ENCODE peak calls at places on chromosome 19, in four cellular contexts. X, Z, R and T are unnamed samples.
A peak's percentile ranks its signal among the peaks of the same experiment; 100 is the strongest.

GRCh38 chr19:51460164-51460992 is 2.1 kb upstream of the SIGLEC8 start:
- DNase-seq in Z (peak; percentile 20), X (no peak), R (no peak), T (peak; percentile 56)

GRCh38 chr19:1377176-1377964 is 6.3 kb upstream of the NDUFS7 start:
- DNase-seq in Z (no peak), X (no peak), R (no peak), T (no peak)

GRCh38 chr19:7862413-7862951 is 11.7 kb downstream of the PRR36 start:
- DNase-seq in R (no peak), X (peak; percentile 57), Z (no peak), T (peak; percentile 92)

GRCh38 chr19:1975081-1975480 is 34.1 kb downstream of the CSNK1G2 start:
- DNase-seq in R (no peak), Z (no peak), X (no peak), T (no peak)

GRCh38 chr19:42293539-42293938 is 8.4 kb upstream of the PRR19 start:
- DNase-seq in R (no peak), Z (no peak), X (no peak), T (no peak)

GRCh38 chr19:28497137-28497536 is 715.8 kb downstream of the UQCRFS1 start:
- DNase-seq in Z (peak; percentile 1), X (no peak), R (no peak), T (no peak)

GRCh38 chr19:35099897-35100275 is 15.7 kb upstream of the FXYD3 start:
- DNase-seq in X (no peak), Z (no peak), R (no peak), T (no peak)

GRCh38 chr19:50607388-50607787 is 32.3 kb downstream of the SYT3 start:
- DNase-seq in Z (no peak), R (no peak), X (no peak), T (no peak)

GRCh38 chr19:42402376-42403116 is 12.4 kb upstream of the CNFN start:
- DNase-seq in R (no peak), Z (no peak), X (no peak), T (no peak)

GRCh38 chr19:9043524-9043923 is 33.3 kb upstream of the MUC16 start:
- DNase-seq in Z (peak; percentile 72), R (no peak), X (no peak), T (peak; percentile 38)

GRCh38 chr19:45664575-45664974 is 3.4 kb upstream of the GIPR start:
- DNase-seq in Z (no peak), X (no peak), R (no peak), T (no peak)

GRCh38 chr19:29697523-29698261 is 17.4 kb downstream of the C19orf12 start:
- DNase-seq in Z (no peak), X (no peak), R (no peak), T (no peak)
- H3K27ac ChIP-seq in Z (no peak overlapping the region), X (no peak overlapping the region), R (no peak overlapping the region), T (no peak overlapping the region)

GRCh38 chr19:49061445-49061844 is 3.2 kb downstream of the NTF4 start:
- DNase-seq in Z (no peak), X (no peak), R (no peak), T (no peak)

GRCh38 chr19:49061000-49061399 is 3.5 kb upstream of the CGB7 start:
- DNase-seq in R (no peak), Z (no peak), X (no peak), T (no peak)

GRCh38 chr19:49064768-49065611 is at the start of gene NTF4:
- DNase-seq in Z (peak; percentile 23), R (no peak), X (no peak), T (peak; percentile 76)

GRCh38 chr19:49065905-49066512 is 1.4 kb upstream of the NTF4 start:
- DNase-seq in X (no peak), Z (no peak), R (no peak), T (peak; percentile 38)

DNA sequence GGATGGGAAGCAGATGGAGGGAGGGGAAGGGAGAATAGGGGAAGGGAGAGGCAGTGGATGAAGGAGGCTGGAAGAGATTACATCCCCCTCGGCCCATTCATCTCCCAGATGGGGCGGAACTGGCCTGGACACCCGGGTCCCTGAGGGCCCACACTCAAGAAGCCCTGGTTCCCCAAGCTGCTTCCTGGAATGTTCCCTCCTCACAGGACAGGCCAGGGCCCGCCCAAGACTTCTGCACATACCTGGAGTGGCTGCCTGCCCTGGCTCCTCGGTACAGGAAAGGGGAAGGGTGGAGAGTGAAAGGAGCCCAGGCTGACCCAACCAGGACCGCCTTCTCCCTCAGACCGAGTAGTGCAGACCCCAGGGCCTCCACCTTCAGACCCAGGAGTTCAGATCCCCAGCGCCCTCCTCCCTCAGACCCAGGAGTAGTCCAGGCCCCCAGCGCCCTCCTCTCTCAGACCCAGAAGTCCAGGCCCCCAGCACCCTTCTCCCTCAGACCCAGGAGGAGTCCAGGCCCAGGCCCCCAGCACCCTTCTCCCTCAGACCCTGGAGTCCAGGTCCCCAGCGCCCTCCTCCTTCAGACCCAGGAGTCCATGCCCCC is 489 bp downstream of the NTF4 start:
- DNase-seq in R (no peak), X (no peak), Z (no peak), T (peak; percentile 29)
- H3K27ac ChIP-seq in R (no peak overlapping the region), X (no peak overlapping the region), Z (no peak overlapping the region), T (no peak overlapping the region)

DNA sequence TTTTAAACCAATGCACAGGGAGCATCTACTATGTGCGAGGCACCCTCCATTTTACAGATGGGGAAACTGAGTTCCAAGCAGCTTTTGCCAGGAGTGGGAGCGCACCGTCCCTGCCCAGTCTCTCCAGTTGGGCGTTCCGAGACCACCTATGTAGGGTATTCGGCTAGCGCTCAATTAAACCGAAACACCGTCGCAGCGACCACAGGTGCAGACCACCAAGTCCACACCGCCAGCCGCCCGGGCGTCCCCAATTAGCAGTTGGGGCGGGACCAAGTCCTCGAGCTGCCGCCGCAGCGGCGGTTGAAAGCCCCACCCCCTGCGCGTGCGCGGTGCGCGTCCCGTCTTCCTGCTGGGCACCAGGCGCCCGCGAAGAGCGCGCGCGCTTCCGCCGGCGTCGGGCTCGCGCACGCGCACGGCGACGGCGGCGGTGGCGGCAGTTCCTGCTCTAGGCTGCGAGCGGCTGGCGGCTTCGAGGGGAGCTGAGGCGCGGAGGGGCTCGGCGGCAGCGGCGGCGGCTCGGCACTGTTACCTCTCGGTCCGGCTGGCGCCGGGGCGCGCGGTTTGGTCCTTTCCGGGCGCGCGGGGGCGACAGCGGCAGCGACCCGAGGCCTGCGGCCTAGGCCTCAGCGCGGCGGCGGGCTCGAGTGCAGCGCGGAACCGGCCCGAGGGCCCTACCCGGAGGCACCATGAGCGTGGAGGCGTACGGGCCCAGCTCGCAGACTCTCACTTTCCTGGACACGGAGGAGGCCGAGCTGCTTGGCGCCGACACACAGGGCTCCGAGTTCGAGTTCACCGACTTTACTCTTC is at the start of gene UPF1:
- DNase-seq in Z (peak; percentile 96), X (peak; percentile 96), R (peak; percentile 47), T (peak; percentile 95)
- H3K27ac ChIP-seq in Z (peak within 1 kb of the TSS; percentile 39), X (peak within 1 kb of the TSS; percentile 78), R (peak within 1 kb of the TSS; percentile 65), T (peak within 1 kb of the TSS; percentile 76)

DNA sequence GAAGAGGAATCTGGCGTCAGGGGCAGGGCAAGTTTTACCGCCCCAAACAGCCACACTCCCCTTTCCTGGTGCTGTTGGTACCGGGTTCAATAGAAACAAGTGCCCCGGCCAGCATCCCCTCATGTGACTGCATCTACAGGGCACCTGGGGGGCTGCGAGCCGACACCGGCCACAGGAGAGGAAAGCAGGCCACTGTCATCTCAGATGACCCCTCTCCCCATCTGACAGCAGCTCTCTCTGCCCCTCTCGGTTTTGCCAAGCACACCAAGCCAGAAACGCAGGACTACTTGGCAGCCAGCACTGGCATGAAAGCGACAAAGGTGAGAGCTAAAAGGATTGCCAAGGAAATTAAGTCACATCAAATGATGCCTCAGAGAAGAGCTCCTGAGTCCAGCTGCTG is 37.1 kb downstream of the MLLT1 start:
- DNase-seq in X (no peak), R (no peak), Z (no peak), T (no peak)
- H3K27ac ChIP-seq in X (no peak overlapping the region), R (no peak overlapping the region), Z (no peak overlapping the region), T (no peak overlapping the region)

DNA sequence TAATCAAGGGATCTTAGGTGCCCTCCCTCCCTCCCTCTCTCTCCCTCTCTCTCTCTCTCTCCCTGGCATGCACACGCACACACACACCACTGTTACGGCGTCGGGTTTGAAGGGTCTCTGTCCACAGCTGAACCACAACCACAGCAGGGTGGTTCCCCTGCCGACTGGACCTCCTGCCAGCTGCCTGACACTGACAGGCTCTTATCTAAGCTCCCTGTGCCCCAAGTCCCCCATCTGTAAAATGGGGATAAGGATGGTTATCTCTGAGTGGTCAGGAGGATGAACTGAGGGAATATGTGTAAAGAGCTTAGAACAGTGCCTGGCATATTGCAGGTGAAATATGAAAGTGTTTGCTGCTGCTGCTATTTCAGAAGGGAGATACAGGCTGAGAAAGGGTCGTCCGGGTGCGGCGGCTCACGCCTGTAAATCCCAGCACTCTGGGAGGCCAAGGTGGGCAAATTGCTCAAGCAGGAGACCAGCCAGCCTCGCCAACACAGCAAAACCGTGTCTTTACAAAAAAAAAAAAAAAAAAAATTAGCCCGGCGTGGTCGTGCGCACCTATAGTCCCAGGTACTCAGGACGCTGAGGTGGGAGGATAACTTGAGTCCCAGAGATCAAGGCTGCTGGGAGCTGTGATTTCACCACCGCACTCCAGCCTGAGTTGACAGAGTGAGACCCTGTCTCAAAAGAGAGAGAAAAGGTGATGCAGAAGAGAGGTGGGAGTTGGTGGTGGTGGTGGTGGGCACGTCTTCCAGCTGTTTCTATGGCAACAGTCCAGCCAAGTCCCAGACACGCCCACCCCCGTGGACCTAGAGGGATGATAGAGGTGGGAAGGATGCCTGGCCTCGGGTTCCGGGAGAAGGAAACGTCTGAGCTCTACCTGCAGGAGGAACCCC is 972 bp upstream of the SHISA7 start:
- DNase-seq in X (no peak), Z (no peak), R (no peak), T (no peak)
- H3K27ac ChIP-seq in X (no peak overlapping the region), Z (no peak overlapping the region), R (no peak overlapping the region), T (no peak overlapping the region)